ENCODE peak calls at places on chromosomes 16 and 17, in seven cellular contexts. P is astrocyte of the hippocampus; B is H9; Q is glomerular endothelial cell; W is tibial artery; M is stimulated activated naive CD8-positive, alpha-beta T cell treated with anti-CD3 and anti-CD28 coated beads, Interleukin-15, Interleukin-2, amounts not matched to agents 100 U/mL and 50 U/mL, for 24 hours; J is activated T-cell treated with anti-CD3 and anti-CD28 coated beads for 1 hour. X is an unnamed sample.

GRCh38 chr17:56779898-56780777 is 53.6 kb downstream of the C17orf67 start:
- DNase-seq in P (peak), B (peak), Q (no peak), W (peak), M (peak), J (peak), X (peak)

GRCh38 chr16:64982581-64982980 is 139.3 kb downstream of the CDH11 start:
- DNase-seq in P (no peak), B (no peak), Q (no peak), W (no peak), M (no peak), J (no peak), X (no peak)

GRCh38 chr17:42849451-42850157 is 1.4 kb upstream of the AOC3 start:
- DNase-seq in P (no peak), B (no peak), Q (no peak), W (peak), M (no peak), J (no peak), X (peak)

GRCh38 chr17:48587276-48588073 is 2.6 kb downstream of the HOXB3 start:
- DNase-seq in P (no peak), B (no peak), Q (no peak), W (no peak), M (no peak), J (no peak), X (no peak)

GRCh38 chr16:27386674-27387073 is 15.3 kb upstream of the IL21R start:
- DNase-seq in P (no peak), B (no peak), Q (no peak), W (no peak), M (no peak), J (no peak), X (no peak)

GRCh38 chr16:69848635-69849545 is 86.8 kb downstream of the WWP2 start:
- DNase-seq in P (peak), B (no peak), Q (peak), W (peak), M (no peak), J (no peak), X (peak)

GRCh38 chr17:703081-703875 is 11.4 kb downstream of the VPS53 start:
- DNase-seq in P (no peak), B (no peak), Q (no peak), W (no peak), M (no peak), J (no peak), X (no peak)

GRCh38 chr16:54473201-54473993 is 186.8 kb upstream of the IRX3 start:
- DNase-seq in P (no peak), B (no peak), Q (no peak), W (no peak), M (no peak), J (no peak), X (no peak)

GRCh38 chr16:50207652-50208051 is 54.5 kb downstream of the TENT4B start:
- DNase-seq in P (peak), B (no peak), Q (no peak), W (no peak), M (no peak), J (no peak), X (no peak)

GRCh38 chr17:78923660-78924453 is 1.3 kb downstream of the TIMP2 start:
- DNase-seq in P (peak), B (peak), Q (no peak), W (peak), M (peak), J (peak), X (no peak)

GRCh38 chr17:39099686-39100293 is 51.6 kb downstream of the PLXDC1 start:
- DNase-seq in P (peak), B (no peak), Q (no peak), W (peak), M (no peak), J (no peak), X (no peak)

GRCh38 chr17:37774508-37774907 is 29.6 kb upstream of the HNF1B start:
- DNase-seq in P (no peak), B (no peak), Q (no peak), W (no peak), M (peak), J (no peak), X (no peak)

X was measured in mesenteric fat pad.